ENCODE peak calls at places on chromosomes 2 and 18, in five cellular contexts. Q is H7; Y is heart left ventricle; K is naive thymus-derived CD4-positive, alpha-beta T cell; I is Kasumi-1. M is an unnamed sample.

GRCh38 chr2:143974262-143974661 is 545.7 kb downstream of the ZEB2 start:
- DNase-seq in Q (no peak), Y (no peak), K (no peak), I (no peak), M (no peak)

GRCh38 chr18:64987096-64987495 is 763.7 kb upstream of the CDH7 start:
- DNase-seq in Q (no peak), Y (peak), K (no peak), I (no peak), M (no peak)

GRCh38 chr2:20419752-20420151 is 27.1 kb upstream of the RHOB start:
- DNase-seq in Q (no peak), Y (no peak), K (no peak), I (no peak), M (no peak)

GRCh38 chr2:171416009-171416926 is 17.5 kb downstream of the METTL8 start:
- DNase-seq in Q (peak), Y (peak), K (peak), I (peak), M (peak)

GRCh38 chr2:1886405-1886992 is 142.2 kb upstream of the PXDN start:
- DNase-seq in Q (peak), Y (peak), K (no peak), I (peak), M (peak)

GRCh38 chr2:218017211-218018053 is 14.6 kb upstream of the TNS1 start:
- DNase-seq in Q (no peak), Y (no peak), K (no peak), I (no peak), M (peak)

GRCh38 chr2:241924069-241924908 is 54.8 kb downstream of the RTP5 start:
- DNase-seq in Q (no peak), Y (no peak), K (no peak), I (no peak), M (no peak)

GRCh38 chr2:19357383-19358241 is 811 bp downstream of the OSR1 start:
- DNase-seq in Q (peak), Y (no peak), K (no peak), I (no peak), M (no peak)

GRCh38 chr2:79861059-79861374 is 348.2 kb downstream of the CTNNA2 start:
- DNase-seq in Q (no peak), Y (no peak), K (no peak), I (no peak), M (no peak)

GRCh38 chr2:160666019-160666676 is 172.5 kb upstream of the RBMS1 start:
- DNase-seq in Q (no peak), Y (no peak), K (no peak), I (no peak), M (peak)

GRCh38 chr2:218448934-218449333 is 30.0 kb downstream of the VIL1 start:
- DNase-seq in Q (no peak), Y (no peak), K (no peak), I (no peak), M (no peak)

GRCh38 chr2:53886406-53887280 is 26.9 kb upstream of the GPR75 start:
- DNase-seq in Q (no peak), Y (no peak), K (no peak), I (no peak), M (no peak)

GRCh38 chr2:238905224-238905623 is 57.3 kb downstream of the TWIST2 start:
- DNase-seq in Q (peak), Y (peak), K (no peak), I (no peak), M (no peak)

GRCh38 chr2:25877431-25878360 is 591 bp downstream of the ASXL2 start:
- DNase-seq in Q (peak), Y (peak), K (peak), I (peak), M (peak)

GRCh38 chr2:3325458-3326181 is 52.0 kb downstream of the EIPR1 start:
- DNase-seq in Q (peak), Y (no peak), K (no peak), I (no peak), M (no peak)

GRCh38 chr2:136693966-136694365 is 71.4 kb upstream of the THSD7B start:
- DNase-seq in Q (no peak), Y (no peak), K (no peak), I (no peak), M (no peak)

GRCh38 chr18:56945171-56945863 is 201.6 kb upstream of the BOD1L2 start:
- DNase-seq in Q (no peak), Y (no peak), K (no peak), I (no peak), M (peak)

GRCh38 chr2:5538717-5539116 is 153.5 kb upstream of the SOX11 start:
- DNase-seq in Q (no peak), Y (no peak), K (no peak), I (no peak), M (no peak)

GRCh38 chr2:215811003-215811402 is 202.3 kb downstream of the MREG start:
- DNase-seq in Q (no peak), Y (no peak), K (no peak), I (no peak), M (no peak)

GRCh38 chr2:240411261-240412160 is 24.0 kb upstream of the GPC1 start:
- DNase-seq in Q (no peak), Y (peak), K (no peak), I (no peak), M (no peak)

GRCh38 chr2:45962522-45962921 is 311.0 kb downstream of the PRKCE start:
- DNase-seq in Q (no peak), Y (peak), K (no peak), I (no peak), M (peak)

GRCh38 chr18:73824684-73825083 is 322.9 kb downstream of the FBXO15 start:
- DNase-seq in Q (no peak), Y (no peak), K (no peak), I (no peak), M (no peak)

GRCh38 chr18:80033181-80034067 is 810 bp upstream of the RBFA start:
- DNase-seq in Q (peak), Y (no peak), K (peak), I (peak), M (peak)

GRCh38 chr18:13256444-13257305 is 38.1 kb downstream of the LDLRAD4 start:
- DNase-seq in Q (peak), Y (no peak), K (no peak), I (no peak), M (no peak)

GRCh38 chr2:73885406-73885805 is 7.4 kb upstream of the ACTG2 start:
- DNase-seq in Q (no peak), Y (no peak), K (no peak), I (no peak), M (no peak)

GRCh38 chr2:234395801-234396478 is 100.9 kb downstream of the ARL4C start:
- DNase-seq in Q (peak), Y (no peak), K (no peak), I (no peak), M (no peak)

M was measured in pons.